ENCODE peak calls at places on chromosome 3, in four cellular contexts. P is tibial nerve, O is stomach, B is transverse colon. N is an unnamed sample.

GRCh38 chr3:78804251-78805037 is 963.4 kb downstream of the ROBO1 start:
- DNase-seq in P (no peak), O (no peak), B (no peak), N (no peak)

GRCh38 chr3:76687019-76687418 is 352.9 kb upstream of the ROBO2 start:
- DNase-seq in P (no peak), O (no peak), B (no peak), N (no peak)

GRCh38 chr3:108462899-108463298 is 47.5 kb downstream of the MYH15 start:
- DNase-seq in P (no peak), O (no peak), B (no peak), N (no peak)

GRCh38 chr3:9820944-9821343 is 10.9 kb downstream of the TTLL3 start:
- DNase-seq in P (no peak), O (no peak), B (no peak), N (no peak)

GRCh38 chr3:94405258-94406035 is 342.6 kb downstream of the NSUN3 start:
- DNase-seq in P (no peak), O (no peak), B (no peak), N (no peak)

GRCh38 chr3:115825046-115825445 is 201.7 kb downstream of the GAP43 start:
- DNase-seq in P (no peak), O (no peak), B (no peak), N (no peak)

GRCh38 chr3:56917740-56918568 is 116.2 kb upstream of the ARHGEF3 start:
- DNase-seq in P (no peak), O (no peak), B (peak; percentile 39), N (no peak)

GRCh38 chr3:55189359-55189801 is 261.5 kb upstream of the LRTM1 start:
- DNase-seq in P (no peak), O (no peak), B (no peak), N (no peak)

GRCh38 chr3:123271466-123272159 is 69.9 kb downstream of the SEC22A start:
- DNase-seq in P (peak; percentile 53), O (no peak), B (no peak), N (peak; percentile 48)

GRCh38 chr3:72887723-72888545 is at the start of gene GXYLT2:
- DNase-seq in P (peak; percentile 57), O (peak; percentile 53), B (peak; percentile 68), N (peak; percentile 81)

GRCh38 chr3:98786364-98786930 is 23.3 kb downstream of the ST3GAL6 start:
- DNase-seq in P (no peak), O (peak; percentile 48), B (no peak), N (no peak)

GRCh38 chr3:23183731-23184130 is 19.4 kb upstream of the UBE2E2 start:
- DNase-seq in P (no peak), O (peak; percentile 40), B (peak; percentile 29), N (no peak)

GRCh38 chr3:136070953-136071949 is 105.7 kb downstream of the PPP2R3A start:
- DNase-seq in P (no peak), O (no peak), B (no peak), N (no peak)

GRCh38 chr3:113166719-113167492 is 44.5 kb upstream of the BOC start:
- DNase-seq in P (peak; percentile 51), O (no peak), B (peak; percentile 43), N (peak; percentile 67)
- TF ChIP-seq EP300 in P (no peak), O (no peak), B (no peak), N (no peak)

GRCh38 chr3:185658504-185658912 is 72.4 kb downstream of the SENP2 start:
- DNase-seq in P (peak; percentile 90), O (peak; percentile 40), B (peak; percentile 65), N (peak; percentile 77)
- TF ChIP-seq EP300 in P (peak; percentile 98), O (no peak), B (peak; percentile 8), N (peak; percentile 56)

DNA sequence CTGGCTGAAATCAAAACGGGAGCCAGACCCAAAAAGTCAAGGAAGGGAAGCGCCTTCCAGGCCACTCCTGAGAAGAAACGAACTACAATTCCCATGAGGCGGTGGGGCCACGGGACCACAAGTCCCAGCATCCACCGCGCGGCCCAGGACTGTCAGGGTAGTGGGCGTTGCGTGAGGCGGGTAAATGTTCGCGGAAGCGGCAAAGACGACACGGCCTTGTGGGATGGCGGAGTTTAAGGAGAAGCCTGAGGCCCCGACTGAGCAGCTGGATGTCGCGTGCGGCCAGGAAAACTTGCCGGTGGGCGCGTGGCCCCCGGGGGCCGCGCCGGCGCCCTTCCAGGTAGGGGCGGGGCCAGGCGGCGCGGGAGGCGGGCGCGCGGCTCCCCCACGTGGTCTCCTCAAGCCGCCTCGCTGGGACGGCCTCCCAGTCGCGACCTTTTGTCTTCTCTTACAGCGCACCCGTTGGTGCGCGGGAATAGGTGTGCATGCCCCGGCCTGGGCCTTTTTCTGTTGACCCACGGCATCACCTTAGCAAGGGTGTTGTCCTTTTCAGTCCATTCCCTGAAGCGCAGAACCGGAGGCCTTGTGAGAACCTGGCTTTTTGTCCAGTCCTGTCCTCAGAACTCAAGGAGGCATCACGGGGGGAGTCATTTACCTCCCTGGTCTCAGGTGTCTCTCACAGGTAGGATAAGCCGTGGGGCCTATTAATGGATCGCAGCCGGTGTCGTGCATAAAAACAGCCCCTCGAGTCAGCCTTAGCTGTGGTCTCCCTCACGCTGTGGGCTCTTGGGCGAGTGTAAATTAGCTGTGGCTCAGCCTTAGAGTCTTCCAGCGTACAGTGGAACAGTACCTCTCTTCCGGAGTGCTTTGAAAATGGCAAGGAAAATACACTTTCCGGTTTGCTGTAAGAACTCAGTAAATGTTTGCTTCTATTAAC is at the start of gene SETMAR:
- DNase-seq in P (peak; percentile 94), O (peak; percentile 92), B (peak; percentile 92), N (peak; percentile 91)
- TF ChIP-seq EP300 in P (no peak), O (no peak), B (no peak), N (no peak)

DNA sequence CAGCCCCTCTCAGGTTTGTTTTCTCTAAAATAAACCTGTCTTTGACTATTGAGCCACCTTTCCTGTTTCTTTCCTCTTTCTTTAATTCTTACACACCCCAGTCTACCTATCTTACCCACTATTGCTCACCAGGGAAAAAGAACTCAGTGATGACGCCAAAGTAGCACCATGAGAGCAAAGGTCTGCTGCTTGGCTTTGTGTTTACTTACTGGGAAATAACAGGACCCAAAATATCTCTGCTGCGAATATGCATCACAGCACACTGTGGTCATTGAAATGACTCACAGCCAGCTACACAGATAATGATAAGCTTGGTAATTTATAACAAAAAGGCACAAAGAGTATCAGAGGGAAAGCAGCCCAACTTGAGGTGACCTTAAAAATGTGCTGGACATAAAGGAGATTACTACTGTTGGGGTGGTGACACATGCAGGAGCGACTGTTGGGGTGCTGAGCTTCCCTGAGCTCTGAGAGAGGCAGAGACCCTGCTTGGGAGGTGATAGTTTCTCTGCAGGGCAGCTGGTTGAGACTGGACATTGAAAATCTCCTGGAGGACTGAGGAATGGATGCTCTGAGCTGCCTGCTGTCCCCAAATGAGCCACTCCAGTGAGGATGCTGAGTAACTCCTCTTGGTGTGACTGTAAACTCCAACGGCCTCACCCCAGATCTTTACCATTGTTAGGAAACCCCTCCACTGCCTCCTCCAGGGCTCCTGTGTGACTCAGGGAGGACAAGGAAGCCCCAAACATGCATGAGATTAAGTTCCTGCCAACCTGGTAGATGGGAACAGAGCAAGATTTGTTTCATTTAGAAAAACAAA is 14.5 kb downstream of the EFCAB12 start:
- DNase-seq in P (no peak), O (no peak), B (no peak), N (peak; percentile 54)
- TF ChIP-seq EP300 in P (no peak), O (no peak), B (no peak), N (no peak)

DNA sequence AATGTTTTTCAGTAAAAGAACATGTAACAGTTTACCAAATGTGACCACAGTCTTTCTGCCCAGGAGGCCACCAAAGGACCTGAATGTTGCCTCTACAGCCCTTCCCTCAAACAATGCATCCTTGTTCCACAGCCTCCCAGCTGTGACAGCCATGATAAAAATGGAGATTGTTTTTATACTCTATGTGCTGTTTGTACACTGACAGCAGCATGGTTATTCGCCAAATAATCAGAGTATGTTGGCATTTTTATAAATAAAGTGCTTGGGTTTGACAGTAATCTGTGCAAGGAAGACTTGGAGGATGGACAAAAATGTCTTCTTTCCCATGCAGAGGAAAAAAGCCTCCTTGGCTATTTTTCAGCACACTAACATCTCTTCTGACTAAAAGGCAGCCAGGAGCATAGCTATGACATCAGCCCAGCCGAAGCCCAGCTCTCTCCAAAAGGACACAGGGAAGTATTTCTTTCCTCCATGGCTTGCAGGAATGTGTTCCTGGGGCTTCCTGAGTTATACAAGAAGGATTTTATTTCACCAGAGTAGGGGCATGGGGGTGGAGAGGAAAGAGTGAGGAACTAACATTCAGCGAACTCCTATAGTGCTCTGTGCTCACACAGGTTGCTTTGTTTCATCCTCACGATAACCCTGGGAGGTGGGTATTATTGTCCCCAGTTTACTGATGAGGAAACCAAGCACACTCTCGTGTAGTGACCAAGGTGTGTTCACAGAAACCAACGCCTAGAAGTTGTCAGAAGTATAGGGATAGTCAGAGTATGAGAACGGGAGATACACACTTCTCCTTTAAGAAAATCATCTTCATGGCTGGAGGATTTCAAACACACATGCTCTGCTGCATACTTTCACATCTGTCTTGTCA is 339.7 kb downstream of the MECOM start:
- DNase-seq in P (no peak), O (no peak), B (no peak), N (no peak)
- TF ChIP-seq EP300 in P (no peak), O (no peak), B (no peak), N (no peak)

DNA sequence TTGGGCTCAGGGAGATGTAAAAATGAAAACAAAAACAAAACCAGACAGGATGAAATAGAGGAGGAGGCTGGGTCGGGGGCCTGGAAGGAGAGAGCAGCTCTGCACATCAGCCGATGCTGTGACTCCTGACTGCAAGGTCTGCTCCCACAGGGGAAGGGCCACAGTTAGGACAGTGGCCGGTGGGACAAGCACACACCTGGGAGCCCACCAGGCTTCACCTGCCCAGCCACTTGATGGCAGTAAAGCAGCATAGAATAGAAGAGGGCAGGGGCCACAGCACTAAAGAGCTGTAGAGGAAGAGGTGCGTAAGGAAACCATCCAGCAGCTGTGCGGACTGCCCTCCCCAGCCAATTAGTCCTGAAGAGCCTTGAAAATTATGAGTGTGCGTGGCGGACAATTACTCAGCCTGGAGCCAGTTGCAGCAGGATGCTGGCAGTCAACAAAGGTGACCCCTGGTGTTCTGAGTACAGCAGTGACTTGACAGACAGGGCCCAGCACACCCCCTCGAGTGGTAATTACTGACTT is 29.8 kb downstream of the ALS2CL start:
- DNase-seq in P (no peak), O (peak; percentile 23), B (peak; percentile 6), N (no peak)
- TF ChIP-seq EP300 in P (no peak), O (no peak), B (no peak), N (no peak)

DNA sequence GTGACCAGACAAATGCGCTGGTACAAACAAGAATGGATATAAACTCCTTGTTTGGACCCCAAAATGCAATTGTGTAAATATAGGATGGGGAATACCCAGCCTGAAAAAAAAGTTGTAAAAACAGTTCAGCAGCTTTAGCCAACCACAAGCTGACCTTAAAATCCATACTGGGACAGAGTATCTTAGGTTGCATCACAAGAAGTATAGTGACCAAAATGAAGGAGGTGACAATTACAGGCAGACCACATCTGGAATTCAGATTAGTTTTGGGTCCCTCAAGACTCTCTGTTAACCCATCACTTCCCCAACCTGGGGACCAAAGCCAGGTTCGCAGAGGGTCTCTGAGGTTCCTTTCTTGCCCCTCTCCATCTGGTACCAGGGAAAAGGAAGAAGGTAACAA is 115.9 kb upstream of the PRR20G start:
- DNase-seq in P (no peak), O (no peak), B (no peak), N (no peak)
- TF ChIP-seq EP300 in P (no peak), O (no peak), B (no peak), N (no peak)

DNA sequence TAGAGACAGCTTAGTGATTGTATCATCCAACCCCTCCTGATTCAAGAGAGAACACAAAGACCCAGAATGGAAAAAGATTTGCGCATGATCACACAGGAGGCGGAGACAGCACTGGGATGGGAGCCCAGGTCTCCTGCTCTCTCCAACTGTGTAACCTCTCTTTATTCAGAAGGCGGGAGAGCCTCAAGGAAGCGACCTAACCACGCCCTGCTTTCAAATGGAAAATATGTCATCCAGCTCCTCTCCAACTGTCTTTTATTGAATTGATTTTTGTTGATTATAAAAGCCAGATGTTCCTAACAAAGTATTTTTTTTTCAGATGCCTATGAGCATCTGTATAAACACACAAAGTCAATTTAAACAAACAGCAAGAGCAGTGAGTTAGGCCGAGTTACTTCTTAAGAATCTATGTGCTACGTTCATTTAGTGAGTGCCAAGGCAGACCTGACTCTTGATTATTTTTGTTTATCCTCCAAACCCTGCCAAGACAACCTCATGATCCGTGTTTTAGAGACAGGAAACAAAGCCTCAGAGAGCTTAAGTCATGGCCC is 74.5 kb downstream of the BFSP2 start:
- DNase-seq in P (peak; percentile 74), O (no peak), B (no peak), N (peak; percentile 55)
- TF ChIP-seq EP300 in P (peak; percentile 12), O (no peak), B (no peak), N (no peak)